ENCODE peak calls at places on chromosomes 2 and 18, in six cellular contexts. One of them, this sample, is unnamed.

GRCh38 chr2:38037757-38038615 is 38.0 kb downstream of the CYP1B1 start:
- DNase-seq in HFFc6: no peak
- DNase-seq in GM19239: peak; percentile 19
- DNase-seq in kidney: peak; percentile 88
- DNase-seq in ACHN: peak; percentile 76
- DNase-seq in K562: no peak
- DNase-seq in this sample: peak; percentile 56

GRCh38 chr2:88038263-88039105 is 17.1 kb downstream of the KRCC1 start:
- DNase-seq in HFFc6: peak; percentile 92
- DNase-seq in GM19239: no peak
- DNase-seq in kidney: no peak
- DNase-seq in ACHN: peak; percentile 95
- DNase-seq in K562: no peak
- DNase-seq in this sample: no peak

GRCh38 chr18:48228841-48229240 is 180.3 kb downstream of the ZBTB7C start:
- DNase-seq in HFFc6: no peak
- DNase-seq in GM19239: no peak
- DNase-seq in kidney: no peak
- DNase-seq in ACHN: no peak
- DNase-seq in K562: no peak
- DNase-seq in this sample: no peak

GRCh38 chr2:225781991-225782390 is 382.5 kb downstream of the NYAP2 start:
- DNase-seq in HFFc6: no peak
- DNase-seq in GM19239: no peak
- DNase-seq in kidney: no peak
- DNase-seq in ACHN: no peak
- DNase-seq in K562: no peak
- DNase-seq in this sample: no peak

GRCh38 chr2:149064365-149064841 is 25.9 kb downstream of the LYPD6B start:
- DNase-seq in HFFc6: no peak
- DNase-seq in GM19239: no peak
- DNase-seq in kidney: no peak
- DNase-seq in ACHN: no peak
- DNase-seq in K562: no peak
- DNase-seq in this sample: no peak

GRCh38 chr2:11899264-11899818 is 152.9 kb downstream of the LPIN1 start:
- DNase-seq in HFFc6: peak; percentile 48
- DNase-seq in GM19239: no peak
- DNase-seq in kidney: no peak
- DNase-seq in ACHN: no peak
- DNase-seq in K562: no peak
- DNase-seq in this sample: no peak

GRCh38 chr2:120817956-120818325 is 82.3 kb downstream of the GLI2 start:
- DNase-seq in HFFc6: no peak
- DNase-seq in GM19239: no peak
- DNase-seq in kidney: peak; percentile 40
- DNase-seq in ACHN: no peak
- DNase-seq in K562: no peak
- DNase-seq in this sample: no peak

GRCh38 chr2:36561223-36561944 is 36.6 kb downstream of the FEZ2 start:
- DNase-seq in HFFc6: peak; percentile 97
- DNase-seq in GM19239: no peak
- DNase-seq in kidney: no peak
- DNase-seq in ACHN: peak; percentile 93
- DNase-seq in K562: no peak
- DNase-seq in this sample: peak; percentile 29

GRCh38 chr2:120472891-120473309 is 127.0 kb downstream of the INHBB start:
- DNase-seq in HFFc6: no peak
- DNase-seq in GM19239: no peak
- DNase-seq in kidney: no peak
- DNase-seq in ACHN: no peak
- DNase-seq in K562: no peak
- DNase-seq in this sample: no peak

GRCh38 chr2:234476766-234477165 is 20.1 kb downstream of the ARL4C start:
- DNase-seq in HFFc6: no peak
- DNase-seq in GM19239: no peak
- DNase-seq in kidney: no peak
- DNase-seq in ACHN: no peak
- DNase-seq in K562: peak; percentile 15
- DNase-seq in this sample: no peak

GRCh38 chr2:206981739-206982336 is 42.5 kb downstream of the CPO start:
- DNase-seq in HFFc6: peak; percentile 59
- DNase-seq in GM19239: no peak
- DNase-seq in kidney: peak; percentile 86
- DNase-seq in ACHN: peak; percentile 70
- DNase-seq in K562: peak; percentile 5
- DNase-seq in this sample: peak; percentile 70

GRCh38 chr2:181596556-181596955 is 60.3 kb downstream of the CERKL start:
- DNase-seq in HFFc6: no peak
- DNase-seq in GM19239: no peak
- DNase-seq in kidney: no peak
- DNase-seq in ACHN: no peak
- DNase-seq in K562: no peak
- DNase-seq in this sample: no peak

GRCh38 chr18:34121157-34121807 is 103.4 kb downstream of the NOL4 start:
- DNase-seq in HFFc6: no peak
- DNase-seq in GM19239: no peak
- DNase-seq in kidney: no peak
- DNase-seq in ACHN: peak; percentile 69
- DNase-seq in K562: no peak
- DNase-seq in this sample: no peak

GRCh38 chr2:112061299-112061698 is 6.2 kb downstream of the TMEM87B start:
- DNase-seq in HFFc6: no peak
- DNase-seq in GM19239: no peak
- DNase-seq in kidney: no peak
- DNase-seq in ACHN: no peak
- DNase-seq in K562: no peak
- DNase-seq in this sample: no peak

GRCh38 chr2:130796280-130796679 is 40.4 kb upstream of the ARHGEF4 start:
- DNase-seq in HFFc6: no peak
- DNase-seq in GM19239: no peak
- DNase-seq in kidney: no peak
- DNase-seq in ACHN: no peak
- DNase-seq in K562: no peak
- DNase-seq in this sample: no peak

GRCh38 chr2:109374548-109375130 is 239.1 kb downstream of the SEPTIN10 start:
- DNase-seq in HFFc6: no peak
- DNase-seq in GM19239: no peak
- DNase-seq in kidney: peak; percentile 61
- DNase-seq in ACHN: no peak
- DNase-seq in K562: no peak
- DNase-seq in this sample: no peak

GRCh38 chr2:207479198-207479785 is 50.5 kb upstream of the CREB1 start:
- DNase-seq in HFFc6: no peak
- DNase-seq in GM19239: no peak
- DNase-seq in kidney: no peak
- DNase-seq in ACHN: no peak
- DNase-seq in K562: no peak
- DNase-seq in this sample: no peak

GRCh38 chr2:195500878-195501277 is 156.1 kb upstream of the SLC39A10 start:
- DNase-seq in HFFc6: no peak
- DNase-seq in GM19239: no peak
- DNase-seq in kidney: no peak
- DNase-seq in ACHN: no peak
- DNase-seq in K562: no peak
- DNase-seq in this sample: no peak

GRCh38 chr2:19848952-19849351 is 52.8 kb downstream of the TTC32 start:
- DNase-seq in HFFc6: no peak
- DNase-seq in GM19239: no peak
- DNase-seq in kidney: no peak
- DNase-seq in ACHN: no peak
- DNase-seq in K562: no peak
- DNase-seq in this sample: no peak

GRCh38 chr2:143960177-143960576 is 559.7 kb downstream of the ZEB2 start:
- DNase-seq in HFFc6: no peak
- DNase-seq in GM19239: no peak
- DNase-seq in kidney: no peak
- DNase-seq in ACHN: no peak
- DNase-seq in K562: no peak
- DNase-seq in this sample: no peak

GRCh38 chr2:146193619-146194018 is 1651.2 kb upstream of the ACVR2A start:
- DNase-seq in HFFc6: no peak
- DNase-seq in GM19239: no peak
- DNase-seq in kidney: no peak
- DNase-seq in ACHN: no peak
- DNase-seq in K562: no peak
- DNase-seq in this sample: no peak

GRCh38 chr2:230335461-230335863 is 8.5 kb downstream of the SP140L start:
- DNase-seq in HFFc6: no peak
- DNase-seq in GM19239: no peak
- DNase-seq in kidney: no peak
- DNase-seq in ACHN: no peak
- DNase-seq in K562: peak; percentile 10
- DNase-seq in this sample: no peak

GRCh38 chr2:48841126-48841525 is 85.6 kb upstream of the LHCGR start:
- DNase-seq in HFFc6: no peak
- DNase-seq in GM19239: no peak
- DNase-seq in kidney: no peak
- DNase-seq in ACHN: no peak
- DNase-seq in K562: no peak
- DNase-seq in this sample: no peak

GRCh38 chr2:135258193-135258592 is 206.1 kb downstream of the RAB3GAP1 start:
- DNase-seq in HFFc6: no peak
- DNase-seq in GM19239: no peak
- DNase-seq in kidney: no peak
- DNase-seq in ACHN: no peak
- DNase-seq in K562: no peak
- DNase-seq in this sample: no peak

GRCh38 chr18:41569867-41570266 is 385.2 kb upstream of the PIK3C3 start:
- DNase-seq in HFFc6: no peak
- DNase-seq in GM19239: no peak
- DNase-seq in kidney: no peak
- DNase-seq in ACHN: no peak
- DNase-seq in K562: no peak
- DNase-seq in this sample: no peak

GRCh38 chr2:112253261-112253807 is 1.5 kb downstream of the ZC3H8 start:
- DNase-seq in HFFc6: no peak
- DNase-seq in GM19239: no peak
- DNase-seq in kidney: no peak
- DNase-seq in ACHN: no peak
- DNase-seq in K562: no peak
- DNase-seq in this sample: no peak

GRCh38 chr2:203708846-203709815 is 2.7 kb downstream of the CD28 start:
- DNase-seq in HFFc6: no peak
- DNase-seq in GM19239: no peak
- DNase-seq in kidney: peak; percentile 31
- DNase-seq in ACHN: no peak
- DNase-seq in K562: no peak
- DNase-seq in this sample: no peak

GRCh38 chr18:7458873-7459272 is 108.2 kb upstream of the PTPRM start:
- DNase-seq in HFFc6: no peak
- DNase-seq in GM19239: no peak
- DNase-seq in kidney: no peak
- DNase-seq in ACHN: no peak
- DNase-seq in K562: no peak
- DNase-seq in this sample: no peak

GRCh38 chr18:80157708-80158343 is 48.8 kb downstream of the ADNP2 start:
- DNase-seq in HFFc6: peak; percentile 44
- DNase-seq in GM19239: no peak
- DNase-seq in kidney: no peak
- DNase-seq in ACHN: peak; percentile 67
- DNase-seq in K562: peak; percentile 63
- DNase-seq in this sample: peak; percentile 75

GRCh38 chr2:70904371-70905216 is 31.1 kb upstream of the ATP6V1B1 start:
- DNase-seq in HFFc6: no peak
- DNase-seq in GM19239: no peak
- DNase-seq in kidney: no peak
- DNase-seq in ACHN: no peak
- DNase-seq in K562: no peak
- DNase-seq in this sample: no peak

This sample was measured in uterus.